ENCODE peak calls at places on chromosomes 2 and 18, in five cellular contexts. Y is Peyer's patch, R is HCEC 1CT, P is cardiac muscle cell, N is NCI-H69. G is an unnamed sample.

GRCh38 chr2:207239222-207239674 is 73.5 kb upstream of the KLF7 start:
- DNase-seq in P (peak; percentile 99), R (peak; percentile 100), N (no peak), Y (no peak), G (peak; percentile 100)

GRCh38 chr2:23900927-23901322 is 26.0 kb downstream of the ATAD2B start:
- DNase-seq in Y (no peak), R (peak; percentile 77), N (no peak), P (peak; percentile 77), G (peak; percentile 55)

GRCh38 chr2:96960271-96960955 is 26.0 kb downstream of the FAM178B start:
- DNase-seq in N (peak; percentile 82), R (peak; percentile 66), Y (peak; percentile 87), P (peak; percentile 90), G (peak; percentile 74)

GRCh38 chr18:43662657-43663056 is 385.4 kb upstream of the SYT4 start:
- DNase-seq in N (peak; percentile 28), Y (no peak), R (peak; percentile 70), P (peak; percentile 82), G (peak; percentile 74)

GRCh38 chr2:233173115-233173514 is 78.4 kb upstream of the ATG16L1 start:
- DNase-seq in Y (no peak), N (no peak), R (no peak), P (no peak), G (no peak)

GRCh38 chr2:164479460-164479859 is 141.8 kb downstream of the GRB14 start:
- DNase-seq in R (peak; percentile 40), N (no peak), P (peak; percentile 56), Y (no peak), G (peak; percentile 32)

GRCh38 chr2:166651080-166651675 is 157.1 kb upstream of the SCN7A start:
- DNase-seq in Y (no peak), P (peak; percentile 70), N (peak; percentile 59), R (peak; percentile 53), G (no peak)

GRCh38 chr2:211205358-211205757 is 649.0 kb downstream of the CPS1 start:
- DNase-seq in N (no peak), Y (no peak), R (no peak), P (no peak), G (no peak)

GRCh38 chr2:106839849-106840595 is 45.9 kb downstream of the ST6GAL2 start:
- DNase-seq in N (peak; percentile 38), Y (no peak), P (no peak), R (no peak), G (no peak)

GRCh38 chr18:80189197-80189865 is 58.0 kb downstream of the PARD6G start:
- DNase-seq in R (no peak), N (no peak), P (no peak), Y (no peak), G (no peak)

GRCh38 chr2:38871432-38871831 is 4.3 kb downstream of the DHX57 start:
- DNase-seq in P (no peak), N (no peak), R (no peak), Y (no peak), G (no peak)

GRCh38 chr2:169329669-169330554 is 32.4 kb downstream of the LRP2 start:
- DNase-seq in R (no peak), Y (no peak), N (peak; percentile 88), P (no peak), G (no peak)

GRCh38 chr2:236507393-236508085 is 62.1 kb upstream of the ACKR3 start:
- DNase-seq in P (peak; percentile 68), R (no peak), Y (no peak), N (no peak), G (no peak)

GRCh38 chr2:111099402-111099801 is 21.3 kb upstream of the BCL2L11 start:
- DNase-seq in Y (no peak), P (no peak), N (no peak), R (no peak), G (no peak)

G was measured in LHCN-M2.